ENCODE peak calls at places on chromosome 22, in six cellular contexts. D is AG08395, N is HT1080, W is bronchial epithelial cell, O is Right ventricle myocardium superior, Q is H9. E is an unnamed sample.

GRCh38 chr22:22037740-22038139 is 55.2 kb upstream of the TOP3B start:
- DNase-seq in W (peak; percentile 41), N (peak; percentile 31), O (no peak), D (no peak), Q (no peak), E (peak; percentile 88)

GRCh38 chr22:49155809-49156580 is 671.7 kb downstream of the BRD1 start:
- DNase-seq in Q (no peak), D (no peak), W (no peak), O (no peak), N (no peak), E (no peak)

GRCh38 chr22:46577361-46578249 is 40.2 kb upstream of the CELSR1 start:
- DNase-seq in Q (peak; percentile 26), N (no peak), D (peak; percentile 35), W (no peak), O (peak; percentile 49), E (no peak)

GRCh38 chr22:44802071-44802700 is 49.8 kb downstream of the ARHGAP8 start:
- DNase-seq in N (no peak), O (peak; percentile 24), W (no peak), Q (no peak), D (no peak), E (no peak)

GRCh38 chr22:50274311-50274710 is 4.1 kb upstream of the MAPK11 start:
- DNase-seq in O (peak; percentile 73), N (peak; percentile 40), W (no peak), D (peak; percentile 61), Q (no peak), E (peak; percentile 35)

GRCh38 chr22:39148727-39149535 is 3.5 kb downstream of the CBX7 start:
- DNase-seq in Q (peak; percentile 90), D (no peak), N (no peak), W (no peak), O (peak; percentile 73), E (no peak)

GRCh38 chr22:38338772-38339379 is 21.6 kb upstream of the CSNK1E start:
- DNase-seq in O (no peak), N (no peak), Q (no peak), W (no peak), D (no peak), E (no peak)

GRCh38 chr22:49237703-49238102 is 590.0 kb downstream of the BRD1 start:
- DNase-seq in N (no peak), O (no peak), W (no peak), Q (no peak), D (no peak), E (no peak)

GRCh38 chr22:31286360-31287255 is 5.7 kb downstream of the PIK3IP1 start:
- DNase-seq in N (no peak), O (no peak), W (no peak), D (no peak), Q (no peak), E (no peak)

GRCh38 chr22:28563636-28564035 is 116.0 kb downstream of the TTC28 start:
- DNase-seq in O (no peak), D (no peak), N (no peak), Q (no peak), W (peak; percentile 91), E (no peak)

E was measured in brain microvascular endothelial cell.